ENCODE peak calls at places on chromosomes 3 and 15, in eight cellular contexts. One of them, this sample, is unnamed.

GRCh38 chr3:36380171-36381031 is at the start of gene STAC:
- DNase-seq in stimulated activated CD4-positive, alpha-beta T cell treated with anti-CD3 and anti-CD28 coated beads, Interleukin-12 subunit alpha, Interleukin-12 subunit beta, amount 100 ng/mL, for 48 hours: no peak
- DNase-seq in esophagus squamous epithelium: no peak
- DNase-seq in activated T-cell treated with anti-CD3 and anti-CD28 coated beads for 4 hours: no peak
- DNase-seq in ascending aorta: peak; percentile 74
- DNase-seq in HTR-8/SVneo: no peak
- DNase-seq in CD8-positive, alpha-beta T cell: no peak
- DNase-seq in stimulated activated CD8-positive, alpha-beta memory T cell treated with anti-CD3 and anti-CD28 coated beads, Interleukin-4, amount 100 ng/mL, for 1 hour: no peak
- DNase-seq in this sample: peak; percentile 73

GRCh38 chr3:51353131-51353530 is 32.0 kb upstream of the MANF start:
- DNase-seq in esophagus squamous epithelium: no peak
- DNase-seq in stimulated activated CD8-positive, alpha-beta memory T cell treated with anti-CD3 and anti-CD28 coated beads, Interleukin-4, amount 100 ng/mL, for 1 hour: no peak
- DNase-seq in ascending aorta: no peak
- DNase-seq in CD8-positive, alpha-beta T cell: no peak
- DNase-seq in HTR-8/SVneo: no peak
- DNase-seq in stimulated activated CD4-positive, alpha-beta T cell treated with anti-CD3 and anti-CD28 coated beads, Interleukin-12 subunit alpha, Interleukin-12 subunit beta, amount 100 ng/mL, for 48 hours: no peak
- DNase-seq in activated T-cell treated with anti-CD3 and anti-CD28 coated beads for 4 hours: no peak
- DNase-seq in this sample: no peak

GRCh38 chr15:75171408-75171807 is 30.3 kb upstream of the C15orf39 start:
- DNase-seq in esophagus squamous epithelium: no peak
- DNase-seq in stimulated activated CD4-positive, alpha-beta T cell treated with anti-CD3 and anti-CD28 coated beads, Interleukin-12 subunit alpha, Interleukin-12 subunit beta, amount 100 ng/mL, for 48 hours: peak; percentile 45
- DNase-seq in ascending aorta: no peak
- DNase-seq in CD8-positive, alpha-beta T cell: no peak
- DNase-seq in HTR-8/SVneo: no peak
- DNase-seq in stimulated activated CD8-positive, alpha-beta memory T cell treated with anti-CD3 and anti-CD28 coated beads, Interleukin-4, amount 100 ng/mL, for 1 hour: no peak
- DNase-seq in activated T-cell treated with anti-CD3 and anti-CD28 coated beads for 4 hours: no peak
- DNase-seq in this sample: no peak

GRCh38 chr3:176872771-176873209 is 324.5 kb downstream of the TBL1XR1 start:
- DNase-seq in esophagus squamous epithelium: no peak
- DNase-seq in activated T-cell treated with anti-CD3 and anti-CD28 coated beads for 4 hours: peak; percentile 19
- DNase-seq in HTR-8/SVneo: peak; percentile 14
- DNase-seq in ascending aorta: no peak
- DNase-seq in stimulated activated CD4-positive, alpha-beta T cell treated with anti-CD3 and anti-CD28 coated beads, Interleukin-12 subunit alpha, Interleukin-12 subunit beta, amount 100 ng/mL, for 48 hours: peak; percentile 23
- DNase-seq in stimulated activated CD8-positive, alpha-beta memory T cell treated with anti-CD3 and anti-CD28 coated beads, Interleukin-4, amount 100 ng/mL, for 1 hour: peak; percentile 5
- DNase-seq in CD8-positive, alpha-beta T cell: peak; percentile 11
- DNase-seq in this sample: peak; percentile 52

GRCh38 chr3:169619793-169620192 is 43.7 kb downstream of the MECOM start:
- DNase-seq in ascending aorta: no peak
- DNase-seq in stimulated activated CD8-positive, alpha-beta memory T cell treated with anti-CD3 and anti-CD28 coated beads, Interleukin-4, amount 100 ng/mL, for 1 hour: no peak
- DNase-seq in activated T-cell treated with anti-CD3 and anti-CD28 coated beads for 4 hours: no peak
- DNase-seq in esophagus squamous epithelium: no peak
- DNase-seq in CD8-positive, alpha-beta T cell: no peak
- DNase-seq in HTR-8/SVneo: no peak
- DNase-seq in stimulated activated CD4-positive, alpha-beta T cell treated with anti-CD3 and anti-CD28 coated beads, Interleukin-12 subunit alpha, Interleukin-12 subunit beta, amount 100 ng/mL, for 48 hours: no peak
- DNase-seq in this sample: no peak

GRCh38 chr3:124119056-124119721 is 127.3 kb upstream of the ROPN1 start:
- DNase-seq in stimulated activated CD4-positive, alpha-beta T cell treated with anti-CD3 and anti-CD28 coated beads, Interleukin-12 subunit alpha, Interleukin-12 subunit beta, amount 100 ng/mL, for 48 hours: no peak
- DNase-seq in ascending aorta: peak; percentile 75
- DNase-seq in CD8-positive, alpha-beta T cell: no peak
- DNase-seq in stimulated activated CD8-positive, alpha-beta memory T cell treated with anti-CD3 and anti-CD28 coated beads, Interleukin-4, amount 100 ng/mL, for 1 hour: no peak
- DNase-seq in esophagus squamous epithelium: no peak
- DNase-seq in HTR-8/SVneo: peak; percentile 35
- DNase-seq in activated T-cell treated with anti-CD3 and anti-CD28 coated beads for 4 hours: no peak
- DNase-seq in this sample: peak; percentile 58

GRCh38 chr3:108125550-108126071 is 34.8 kb upstream of the CD47 start:
- DNase-seq in stimulated activated CD4-positive, alpha-beta T cell treated with anti-CD3 and anti-CD28 coated beads, Interleukin-12 subunit alpha, Interleukin-12 subunit beta, amount 100 ng/mL, for 48 hours: peak; percentile 33
- DNase-seq in activated T-cell treated with anti-CD3 and anti-CD28 coated beads for 4 hours: peak; percentile 50
- DNase-seq in ascending aorta: peak; percentile 67
- DNase-seq in stimulated activated CD8-positive, alpha-beta memory T cell treated with anti-CD3 and anti-CD28 coated beads, Interleukin-4, amount 100 ng/mL, for 1 hour: peak; percentile 33
- DNase-seq in CD8-positive, alpha-beta T cell: peak; percentile 35
- DNase-seq in esophagus squamous epithelium: peak; percentile 11
- DNase-seq in HTR-8/SVneo: no peak
- DNase-seq in this sample: no peak

GRCh38 chr3:140053011-140053702 is 118.2 kb downstream of the CLSTN2 start:
- DNase-seq in activated T-cell treated with anti-CD3 and anti-CD28 coated beads for 4 hours: no peak
- DNase-seq in esophagus squamous epithelium: no peak
- DNase-seq in stimulated activated CD4-positive, alpha-beta T cell treated with anti-CD3 and anti-CD28 coated beads, Interleukin-12 subunit alpha, Interleukin-12 subunit beta, amount 100 ng/mL, for 48 hours: no peak
- DNase-seq in CD8-positive, alpha-beta T cell: no peak
- DNase-seq in stimulated activated CD8-positive, alpha-beta memory T cell treated with anti-CD3 and anti-CD28 coated beads, Interleukin-4, amount 100 ng/mL, for 1 hour: no peak
- DNase-seq in ascending aorta: no peak
- DNase-seq in HTR-8/SVneo: no peak
- DNase-seq in this sample: no peak

GRCh38 chr3:161851941-161852566 is 355.4 kb downstream of the OTOL1 start:
- DNase-seq in activated T-cell treated with anti-CD3 and anti-CD28 coated beads for 4 hours: no peak
- DNase-seq in esophagus squamous epithelium: no peak
- DNase-seq in stimulated activated CD4-positive, alpha-beta T cell treated with anti-CD3 and anti-CD28 coated beads, Interleukin-12 subunit alpha, Interleukin-12 subunit beta, amount 100 ng/mL, for 48 hours: peak; percentile 14
- DNase-seq in CD8-positive, alpha-beta T cell: no peak
- DNase-seq in stimulated activated CD8-positive, alpha-beta memory T cell treated with anti-CD3 and anti-CD28 coated beads, Interleukin-4, amount 100 ng/mL, for 1 hour: no peak
- DNase-seq in HTR-8/SVneo: peak; percentile 27
- DNase-seq in ascending aorta: no peak
- DNase-seq in this sample: peak; percentile 80

GRCh38 chr15:38864827-38865604 is 300.4 kb upstream of the RASGRP1 start:
- DNase-seq in stimulated activated CD8-positive, alpha-beta memory T cell treated with anti-CD3 and anti-CD28 coated beads, Interleukin-4, amount 100 ng/mL, for 1 hour: no peak
- DNase-seq in ascending aorta: peak; percentile 67
- DNase-seq in activated T-cell treated with anti-CD3 and anti-CD28 coated beads for 4 hours: no peak
- DNase-seq in esophagus squamous epithelium: no peak
- DNase-seq in stimulated activated CD4-positive, alpha-beta T cell treated with anti-CD3 and anti-CD28 coated beads, Interleukin-12 subunit alpha, Interleukin-12 subunit beta, amount 100 ng/mL, for 48 hours: no peak
- DNase-seq in HTR-8/SVneo: no peak
- DNase-seq in CD8-positive, alpha-beta T cell: no peak
- DNase-seq in this sample: no peak

GRCh38 chr15:99076555-99077308 is 28.1 kb upstream of the SYNM start:
- DNase-seq in esophagus squamous epithelium: no peak
- DNase-seq in CD8-positive, alpha-beta T cell: no peak
- DNase-seq in ascending aorta: peak; percentile 79
- DNase-seq in activated T-cell treated with anti-CD3 and anti-CD28 coated beads for 4 hours: peak; percentile 20
- DNase-seq in HTR-8/SVneo: peak; percentile 75
- DNase-seq in stimulated activated CD8-positive, alpha-beta memory T cell treated with anti-CD3 and anti-CD28 coated beads, Interleukin-4, amount 100 ng/mL, for 1 hour: no peak
- DNase-seq in stimulated activated CD4-positive, alpha-beta T cell treated with anti-CD3 and anti-CD28 coated beads, Interleukin-12 subunit alpha, Interleukin-12 subunit beta, amount 100 ng/mL, for 48 hours: peak; percentile 17
- DNase-seq in this sample: peak; percentile 38

GRCh38 chr3:66113542-66113941 is 74.8 kb upstream of the MAGI1 start:
- DNase-seq in stimulated activated CD4-positive, alpha-beta T cell treated with anti-CD3 and anti-CD28 coated beads, Interleukin-12 subunit alpha, Interleukin-12 subunit beta, amount 100 ng/mL, for 48 hours: no peak
- DNase-seq in esophagus squamous epithelium: no peak
- DNase-seq in stimulated activated CD8-positive, alpha-beta memory T cell treated with anti-CD3 and anti-CD28 coated beads, Interleukin-4, amount 100 ng/mL, for 1 hour: no peak
- DNase-seq in activated T-cell treated with anti-CD3 and anti-CD28 coated beads for 4 hours: no peak
- DNase-seq in HTR-8/SVneo: no peak
- DNase-seq in ascending aorta: no peak
- DNase-seq in CD8-positive, alpha-beta T cell: no peak
- DNase-seq in this sample: no peak

GRCh38 chr3:29064085-29064484 is 216.8 kb upstream of the RBMS3 start:
- DNase-seq in stimulated activated CD4-positive, alpha-beta T cell treated with anti-CD3 and anti-CD28 coated beads, Interleukin-12 subunit alpha, Interleukin-12 subunit beta, amount 100 ng/mL, for 48 hours: no peak
- DNase-seq in CD8-positive, alpha-beta T cell: no peak
- DNase-seq in HTR-8/SVneo: peak; percentile 10
- DNase-seq in esophagus squamous epithelium: no peak
- DNase-seq in ascending aorta: no peak
- DNase-seq in stimulated activated CD8-positive, alpha-beta memory T cell treated with anti-CD3 and anti-CD28 coated beads, Interleukin-4, amount 100 ng/mL, for 1 hour: no peak
- DNase-seq in activated T-cell treated with anti-CD3 and anti-CD28 coated beads for 4 hours: no peak
- DNase-seq in this sample: no peak

GRCh38 chr15:68615811-68616210 is 37.0 kb downstream of the CORO2B start:
- DNase-seq in stimulated activated CD8-positive, alpha-beta memory T cell treated with anti-CD3 and anti-CD28 coated beads, Interleukin-4, amount 100 ng/mL, for 1 hour: no peak
- DNase-seq in HTR-8/SVneo: no peak
- DNase-seq in CD8-positive, alpha-beta T cell: no peak
- DNase-seq in stimulated activated CD4-positive, alpha-beta T cell treated with anti-CD3 and anti-CD28 coated beads, Interleukin-12 subunit alpha, Interleukin-12 subunit beta, amount 100 ng/mL, for 48 hours: no peak
- DNase-seq in activated T-cell treated with anti-CD3 and anti-CD28 coated beads for 4 hours: no peak
- DNase-seq in esophagus squamous epithelium: no peak
- DNase-seq in ascending aorta: no peak
- DNase-seq in this sample: no peak

GRCh38 chr15:44317423-44317822 is 28.9 kb downstream of the GOLM2 start:
- DNase-seq in HTR-8/SVneo: no peak
- DNase-seq in stimulated activated CD4-positive, alpha-beta T cell treated with anti-CD3 and anti-CD28 coated beads, Interleukin-12 subunit alpha, Interleukin-12 subunit beta, amount 100 ng/mL, for 48 hours: no peak
- DNase-seq in esophagus squamous epithelium: no peak
- DNase-seq in activated T-cell treated with anti-CD3 and anti-CD28 coated beads for 4 hours: no peak
- DNase-seq in ascending aorta: no peak
- DNase-seq in CD8-positive, alpha-beta T cell: no peak
- DNase-seq in stimulated activated CD8-positive, alpha-beta memory T cell treated with anti-CD3 and anti-CD28 coated beads, Interleukin-4, amount 100 ng/mL, for 1 hour: no peak
- DNase-seq in this sample: no peak

GRCh38 chr3:3799173-3800075 is at the start of gene LRRN1:
- DNase-seq in stimulated activated CD4-positive, alpha-beta T cell treated with anti-CD3 and anti-CD28 coated beads, Interleukin-12 subunit alpha, Interleukin-12 subunit beta, amount 100 ng/mL, for 48 hours: peak; percentile 16
- DNase-seq in HTR-8/SVneo: no peak
- DNase-seq in ascending aorta: peak; percentile 71
- DNase-seq in stimulated activated CD8-positive, alpha-beta memory T cell treated with anti-CD3 and anti-CD28 coated beads, Interleukin-4, amount 100 ng/mL, for 1 hour: peak; percentile 31
- DNase-seq in CD8-positive, alpha-beta T cell: peak; percentile 12
- DNase-seq in esophagus squamous epithelium: peak; percentile 6
- DNase-seq in activated T-cell treated with anti-CD3 and anti-CD28 coated beads for 4 hours: no peak
- DNase-seq in this sample: peak; percentile 94